ENCODE peak calls at places on chromosomes 13 and 19, in seven cellular contexts. P is HuH-7; H is endothelial cell; V is activated CD4-positive, alpha-beta T cell treated with anti-CD3 and anti-CD28 coated beads for 48 hours; R is hypothalamus; G is immature natural killer cell; Z is NCI-H146. U is an unnamed sample.

GRCh38 chr13:20475927-20476691 is 49.5 kb downstream of the CRYL1 start:
- DNase-seq in P (peak; percentile 41), H (no peak), V (peak; percentile 74), R (no peak), G (peak; percentile 70), Z (peak; percentile 27), U (no peak)

GRCh38 chr19:2478756-2479555 is 3.0 kb downstream of the GADD45B start:
- DNase-seq in P (no peak), H (no peak), V (peak; percentile 70), R (peak; percentile 28), G (peak; percentile 67), Z (no peak), U (no peak)

GRCh38 chr13:75946746-75947397 is 310.7 kb downstream of the LMO7 start:
- DNase-seq in P (no peak), H (no peak), V (no peak), R (no peak), G (no peak), Z (no peak), U (peak; percentile 76)

GRCh38 chr13:98851276-98851675 is 98.8 kb upstream of the SLC15A1 start:
- DNase-seq in P (no peak), H (no peak), V (no peak), R (no peak), G (no peak), Z (no peak), U (no peak)

GRCh38 chr13:30846311-30846710 is 59.8 kb upstream of the MEDAG start:
- DNase-seq in P (no peak), H (no peak), V (no peak), R (no peak), G (no peak), Z (no peak), U (no peak)

GRCh38 chr13:60396008-60396782 is 825 bp upstream of the TDRD3 start:
- DNase-seq in P (peak; percentile 79), H (peak; percentile 82), V (peak; percentile 91), R (peak; percentile 87), G (peak; percentile 88), Z (peak; percentile 94), U (peak; percentile 89)

GRCh38 chr19:738509-739128 is 12.3 kb upstream of the MISP start:
- DNase-seq in P (peak; percentile 97), H (no peak), V (no peak), R (no peak), G (no peak), Z (no peak), U (no peak)

GRCh38 chr19:35266904-35267817 is 1.6 kb upstream of the USF2 start:
- DNase-seq in P (peak; percentile 40), H (peak; percentile 24), V (peak; percentile 45), R (peak; percentile 44), G (no peak), Z (peak; percentile 41), U (peak; percentile 60)

GRCh38 chr19:38993271-38993670 is 17.7 kb upstream of the FBXO17 start:
- DNase-seq in P (no peak), H (no peak), V (no peak), R (no peak), G (no peak), Z (no peak), U (no peak)

GRCh38 chr13:34085199-34085598 is 267.2 kb downstream of the RFC3 start:
- DNase-seq in P (no peak), H (no peak), V (no peak), R (no peak), G (no peak), Z (no peak), U (no peak)

GRCh38 chr13:99015606-99016520 is 38.0 kb upstream of the DOCK9 start:
- DNase-seq in P (no peak), H (no peak), V (no peak), R (no peak), G (no peak), Z (peak; percentile 26), U (no peak)

GRCh38 chr19:43290568-43291359 is 21.4 kb upstream of the PSG9 start:
- DNase-seq in P (no peak), H (peak; percentile 18), V (peak; percentile 32), R (no peak), G (peak; percentile 5), Z (no peak), U (no peak)

GRCh38 chr13:104198811-104199210 is 1132.6 kb upstream of the SLC10A2 start:
- DNase-seq in P (no peak), H (no peak), V (no peak), R (no peak), G (no peak), Z (no peak), U (peak; percentile 65)

GRCh38 chr13:51823861-51824260 is 19.9 kb upstream of the DHRS12 start:
- DNase-seq in P (no peak), H (no peak), V (no peak), R (no peak), G (no peak), Z (no peak), U (no peak)